ENCODE peak calls at places on chromosomes 13 and 19, in nine cellular contexts. Q is tibial nerve; U is body of pancreas; D is H9; W is Peyer's patch; T is cardiac muscle cell; E is MM.1S; J is CD8-positive, alpha-beta T cell; O is psoas muscle. L is an unnamed sample.

GRCh38 chr19:10817291-10818038 is 18.5 kb downstream of the TMED1 start:
- DNase-seq in E (no peak), W (no peak), U (peak; percentile 36), J (no peak), Q (peak; percentile 73), O (peak; percentile 83), T (no peak), D (no peak), L (no peak)

GRCh38 chr13:43611631-43612416 is 174.9 kb downstream of the ENOX1 start:
- DNase-seq in J (no peak), W (no peak), Q (no peak), T (no peak), D (no peak), U (no peak), E (no peak), O (no peak), L (no peak)

GRCh38 chr13:108322206-108322824 is 52.8 kb downstream of the TNFSF13B start:
- DNase-seq in D (no peak), O (no peak), U (no peak), T (peak; percentile 66), Q (no peak), J (no peak), E (peak; percentile 61), W (no peak), L (peak; percentile 52)

GRCh38 chr19:12778020-12778904 is 2.9 kb upstream of the HOOK2 start:
- DNase-seq in E (peak; percentile 27), T (peak; percentile 73), O (peak; percentile 82), D (peak; percentile 63), J (no peak), W (peak; percentile 80), Q (no peak), U (peak; percentile 93), L (peak; percentile 64)

GRCh38 chr13:77506874-77507273 is 28.6 kb upstream of the SCEL start:
- DNase-seq in Q (no peak), W (no peak), T (no peak), O (no peak), D (no peak), U (no peak), E (peak; percentile 16), J (no peak), L (no peak)

GRCh38 chr19:19185853-19186728 is 5.9 kb downstream of the BORCS8 start:
- DNase-seq in Q (no peak), U (peak; percentile 30), E (peak; percentile 63), T (peak; percentile 56), J (peak; percentile 16), W (peak; percentile 57), D (peak; percentile 91), O (no peak), L (peak; percentile 67)

GRCh38 chr13:26872444-26873173 is 112.0 kb upstream of the GPR12 start:
- DNase-seq in J (peak; percentile 3), O (peak; percentile 41), T (peak; percentile 81), W (no peak), Q (no peak), D (peak; percentile 81), E (peak; percentile 28), U (peak; percentile 29), L (peak; percentile 30)

GRCh38 chr19:51478381-51479285 is at the start of gene CEACAM18:
- DNase-seq in Q (no peak), U (no peak), D (no peak), O (no peak), J (no peak), W (peak; percentile 90), E (no peak), T (no peak), L (peak; percentile 92)

GRCh38 chr13:34657716-34658115 is 284.4 kb upstream of the NBEA start:
- DNase-seq in D (no peak), T (no peak), O (no peak), U (no peak), E (no peak), J (no peak), Q (no peak), W (no peak), L (no peak)

GRCh38 chr13:112225429-112226090 is 150.6 kb upstream of the SPACA7 start:
- DNase-seq in E (no peak), U (no peak), W (no peak), D (no peak), J (no peak), O (no peak), Q (no peak), T (no peak), L (no peak)

GRCh38 chr19:17333611-17334413 is 843 bp downstream of the ANO8 start:
- DNase-seq in J (no peak), T (no peak), O (no peak), U (peak; percentile 32), Q (no peak), E (peak; percentile 43), W (no peak), D (peak; percentile 68), L (peak; percentile 54)

GRCh38 chr19:12938536-12939291 is at the start of gene CALR:
- DNase-seq in Q (no peak), W (no peak), D (no peak), J (no peak), O (no peak), U (peak; percentile 35), E (peak; percentile 36), T (no peak), L (peak; percentile 46)

GRCh38 chr13:44320611-44321010 is 53.0 kb upstream of the SERP2 start:
- DNase-seq in E (no peak), W (no peak), T (no peak), Q (no peak), O (no peak), U (no peak), D (no peak), J (no peak), L (no peak)

GRCh38 chr19:16355293-16356043 is 30.8 kb downstream of the KLF2 start:
- DNase-seq in E (no peak), D (no peak), U (no peak), T (no peak), O (no peak), J (no peak), Q (no peak), W (no peak), L (no peak)

GRCh38 chr19:18425515-18426415 is 6.6 kb downstream of the SSBP4 start:
- DNase-seq in U (no peak), O (peak; percentile 73), J (no peak), E (no peak), T (no peak), W (no peak), D (no peak), Q (no peak), L (no peak)

GRCh38 chr19:12166596-12166995 is 3.7 kb downstream of the ZNF136 start:
- DNase-seq in E (no peak), O (no peak), J (no peak), U (no peak), W (no peak), D (no peak), T (no peak), Q (no peak), L (no peak)

GRCh38 chr19:48810151-48810550 is 678 bp downstream of the BCAT2 start:
- DNase-seq in J (no peak), O (no peak), W (no peak), D (no peak), T (no peak), E (no peak), Q (no peak), U (no peak), L (peak; percentile 19)

GRCh38 chr13:67139551-67139950 is 90.6 kb downstream of the PCDH9 start:
- DNase-seq in J (no peak), O (no peak), T (no peak), E (no peak), W (no peak), Q (no peak), D (no peak), U (no peak), L (peak; percentile 31)
- H3K27me3 ChIP-seq in J (no peaks in the 10 kb centered on the region), O (no peaks in the 10 kb centered on the region), T (no peaks in the 10 kb centered on the region), E (no peaks in the 10 kb centered on the region), W (no peaks in the 10 kb centered on the region), Q (no peaks in the 10 kb centered on the region), D (no peaks in the 10 kb centered on the region), U (no peaks in the 10 kb centered on the region), L (no peaks in the 10 kb centered on the region)

DNA sequence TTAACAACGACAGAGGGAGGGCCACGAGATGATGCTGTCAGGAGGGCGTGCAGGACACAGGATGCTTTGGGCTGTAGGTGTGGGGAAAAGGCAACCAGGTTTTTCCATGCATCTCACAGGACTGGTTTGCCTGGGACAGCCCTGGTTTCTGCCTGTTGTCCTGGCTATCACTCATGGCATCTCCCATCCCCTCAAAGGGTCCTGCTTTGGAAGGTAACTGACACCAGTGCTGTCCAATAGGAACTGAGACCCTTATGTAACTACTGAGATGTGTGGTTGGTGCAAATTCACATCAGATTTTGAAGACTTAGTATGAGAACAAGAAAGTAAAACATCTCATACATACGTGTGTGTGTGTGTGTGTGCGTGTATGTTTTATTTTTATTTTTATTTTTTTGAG is 144.2 kb downstream of the URI1 start:
- DNase-seq in J (no peak), W (peak; percentile 15), Q (no peak), U (no peak), T (no peak), D (no peak), E (no peak), O (no peak), L (no peak)
- H3K27me3 ChIP-seq in J (no peaks in the 10 kb centered on the region), W (no peaks in the 10 kb centered on the region), Q (no peaks in the 10 kb centered on the region), U (no peaks in the 10 kb centered on the region), T (no peaks in the 10 kb centered on the region), D (no peaks in the 10 kb centered on the region), E (peaks cover 91% of the 10 kb centered on the region), O (no peaks in the 10 kb centered on the region), L (peaks cover 2% of the 10 kb centered on the region)

DNA sequence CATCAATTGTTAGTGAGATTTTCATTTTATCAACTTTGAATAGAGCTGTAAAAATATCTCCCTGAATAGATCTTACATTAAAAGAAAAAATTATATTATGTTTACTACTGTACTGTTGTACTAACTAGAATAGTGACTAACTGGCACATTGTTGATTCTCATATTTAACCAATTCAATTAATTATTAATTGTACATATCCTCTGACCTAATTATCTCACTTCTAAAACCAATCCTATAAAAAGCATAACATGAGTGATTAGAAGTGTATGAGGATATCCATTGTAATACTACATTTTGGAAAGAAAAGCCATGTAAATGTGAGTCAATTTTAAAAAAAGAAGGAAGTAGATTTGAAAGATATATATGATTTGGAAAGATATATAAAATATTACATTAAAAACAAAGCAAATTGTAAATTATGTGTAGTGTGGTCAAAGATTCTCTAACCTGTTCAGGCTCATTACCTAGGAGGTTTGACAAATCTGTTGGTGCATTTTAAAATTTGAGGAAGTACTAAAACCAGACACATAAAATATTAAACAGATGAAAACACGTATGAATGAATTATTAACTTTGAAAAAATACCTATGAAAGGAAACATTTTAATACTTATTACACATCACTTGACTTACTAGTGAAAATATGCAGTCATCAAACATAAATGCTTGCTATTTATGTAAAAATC is 829.8 kb upstream of the SLC10A2 start:
- DNase-seq in D (no peak), Q (no peak), T (no peak), W (no peak), O (no peak), J (no peak), E (no peak), U (no peak), L (no peak)
- H3K27me3 ChIP-seq in D (no peaks in the 10 kb centered on the region), Q (no peaks in the 10 kb centered on the region), T (no peaks in the 10 kb centered on the region), W (no peaks in the 10 kb centered on the region), O (no peaks in the 10 kb centered on the region), J (no peaks in the 10 kb centered on the region), E (no peaks in the 10 kb centered on the region), U (no peaks in the 10 kb centered on the region), L (no peaks in the 10 kb centered on the region)

DNA sequence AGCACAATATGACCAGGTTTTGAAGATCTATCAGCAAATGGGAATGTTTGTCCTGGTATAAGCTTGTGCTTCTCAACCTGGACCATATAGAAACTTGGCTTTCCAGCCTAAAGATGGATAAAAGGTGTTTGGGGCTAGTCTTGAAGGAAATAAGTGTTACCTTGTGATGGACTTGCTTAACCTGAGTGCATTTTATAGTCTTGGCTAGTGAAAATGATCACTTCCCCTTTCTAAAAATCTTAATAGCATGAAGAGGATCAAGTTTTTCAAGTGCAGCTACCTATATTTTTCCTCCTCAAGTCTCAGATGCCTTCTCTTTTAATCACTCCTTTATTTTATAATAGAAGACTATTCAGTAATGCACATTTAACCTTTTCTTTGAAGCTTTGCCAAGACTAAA is 919.8 kb upstream of the SLITRK1 start:
- DNase-seq in O (no peak), D (no peak), Q (no peak), J (no peak), W (no peak), E (no peak), T (no peak), U (no peak), L (no peak)
- H3K27me3 ChIP-seq in O (no peaks in the 10 kb centered on the region), D (no peaks in the 10 kb centered on the region), Q (no peaks in the 10 kb centered on the region), J (no peaks in the 10 kb centered on the region), W (no peaks in the 10 kb centered on the region), E (no peaks in the 10 kb centered on the region), T (no peaks in the 10 kb centered on the region), U (no peaks in the 10 kb centered on the region), L (no peaks in the 10 kb centered on the region)

L was measured in small intestine.